ENCODE peak calls at places on chromosomes 3 and 15, in five cellular contexts. J, K, U, P and A are unnamed samples.

GRCh38 chr15:31222769-31223345 is 103.8 kb upstream of the KLF13 start:
- DNase-seq in U (no peak), K (no peak), J (no peak), P (no peak), A (no peak)

GRCh38 chr3:179438836-179439235 is 12.4 kb downstream of the GNB4 start:
- DNase-seq in J (no peak), U (no peak), K (no peak), P (peak; percentile 67), A (no peak)

GRCh38 chr3:9649791-9650521 is 651 bp downstream of the MTMR14 start:
- DNase-seq in P (peak; percentile 77), K (no peak), U (no peak), J (no peak), A (no peak)

GRCh38 chr3:46400000-46400734 is 6.7 kb downstream of the CCR5AS start:
- DNase-seq in J (peak; percentile 80), K (no peak), U (no peak), P (no peak), A (no peak)

GRCh38 chr3:148400754-148401153 is 296.9 kb upstream of the AGTR1 start:
- DNase-seq in P (no peak), K (no peak), U (no peak), J (no peak), A (no peak)

GRCh38 chr3:49661281-49661680 is 12.9 kb upstream of the APEH start:
- DNase-seq in P (no peak), K (peak; percentile 24), U (no peak), J (peak; percentile 30), A (no peak)

GRCh38 chr3:43638594-43639447 is 17.0 kb upstream of the ANO10 start:
- DNase-seq in U (peak; percentile 9), K (peak; percentile 86), J (peak; percentile 62), P (peak; percentile 80), A (no peak)

GRCh38 chr3:177250108-177250507 is 52.8 kb upstream of the TBL1XR1 start:
- DNase-seq in U (no peak), P (no peak), J (no peak), K (no peak), A (no peak)

GRCh38 chr3:32177702-32178198 is 60.7 kb upstream of the CMTM8 start:
- DNase-seq in U (peak; percentile 75), P (peak; percentile 84), J (peak; percentile 72), K (peak; percentile 97), A (no peak)

GRCh38 chr15:58043192-58043903 is 22.2 kb downstream of the ALDH1A2 start:
- DNase-seq in K (peak; percentile 42), U (peak; percentile 17), P (peak; percentile 77), J (peak; percentile 17), A (no peak)

GRCh38 chr3:141753399-141753798 is 9.8 kb upstream of the GRK7 start:
- DNase-seq in K (no peak), P (no peak), J (no peak), U (no peak), A (no peak)

GRCh38 chr15:78893538-78893937 is 20.8 kb downstream of the MORF4L1 start:
- DNase-seq in K (no peak), U (no peak), P (no peak), J (no peak), A (no peak)

GRCh38 chr15:39248204-39248603 is 332.7 kb upstream of the THBS1 start:
- DNase-seq in J (peak; percentile 89), U (no peak), P (no peak), K (peak; percentile 86), A (no peak)

GRCh38 chr3:124878561-124879394 is 8.4 kb downstream of the ITGB5 start:
- DNase-seq in J (peak; percentile 99), P (no peak), K (peak; percentile 90), U (no peak), A (no peak)

GRCh38 chr3:124881976-124882697 is 5.0 kb downstream of the ITGB5 start:
- DNase-seq in K (no peak), P (no peak), U (no peak), J (peak; percentile 64), A (no peak)

GRCh38 chr3:124879395-124879723 is 7.8 kb downstream of the ITGB5 start:
- DNase-seq in K (no peak), P (no peak), J (no peak), U (no peak), A (no peak)

GRCh38 chr3:124873241-124873640 is 13.9 kb downstream of the ITGB5 start:
- DNase-seq in U (no peak), J (no peak), K (no peak), P (no peak), A (no peak)

DNA sequence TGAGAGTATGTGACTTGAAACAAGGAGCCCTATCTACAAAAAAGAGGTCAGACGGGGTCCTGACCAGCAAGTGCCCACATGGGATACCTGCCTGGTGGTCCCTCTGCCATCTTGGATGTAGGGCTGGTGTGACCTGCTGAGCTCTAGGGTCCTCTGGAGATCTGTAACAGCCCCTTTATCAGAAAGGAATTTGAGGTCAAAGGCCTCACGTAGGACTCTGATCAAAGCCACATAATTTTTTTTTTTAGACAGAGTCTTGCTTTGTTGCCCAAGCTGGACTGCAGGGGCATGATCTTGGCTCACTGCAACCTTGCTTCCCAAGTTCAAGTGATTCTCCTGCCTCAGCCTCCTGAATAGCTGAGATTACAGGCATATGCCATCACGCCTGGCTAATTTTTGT is 9.5 kb downstream of the ITGB5 start:
- DNase-seq in U (no peak), K (no peak), P (no peak), J (no peak), A (no peak)
- H3K27ac ChIP-seq in U (peak overlapping the region; percentile 71), K (peak overlapping the region; percentile 45), P (no peak overlapping the region), J (no peak overlapping the region), A (no peak overlapping the region)

GRCh38 chr3:149600619-149601018 is 57.2 kb downstream of the WWTR1 start:
- DNase-seq in K (no peak), P (no peak), J (peak; percentile 59), U (no peak), A (no peak)

GRCh38 chr3:149603126-149604074 is 54.4 kb downstream of the WWTR1 start:
- DNase-seq in K (no peak), J (peak; percentile 90), P (no peak), U (no peak), A (no peak)

GRCh38 chr3:149608987-149609386 is 48.8 kb downstream of the WWTR1 start:
- DNase-seq in K (no peak), P (no peak), J (no peak), U (no peak), A (no peak)

GRCh38 chr3:149605902-149606301 is 51.9 kb downstream of the WWTR1 start:
- DNase-seq in J (peak; percentile 82), K (peak; percentile 33), U (no peak), P (no peak), A (no peak)

GRCh38 chr3:149604125-149604851 is 53.5 kb downstream of the WWTR1 start:
- DNase-seq in U (no peak), P (no peak), K (no peak), J (peak; percentile 59), A (no peak)
- H3K27ac ChIP-seq in U (no peak overlapping the region), P (no peak overlapping the region), K (no peak overlapping the region), J (peak overlapping the region; percentile 2), A (no peak overlapping the region)

DNA sequence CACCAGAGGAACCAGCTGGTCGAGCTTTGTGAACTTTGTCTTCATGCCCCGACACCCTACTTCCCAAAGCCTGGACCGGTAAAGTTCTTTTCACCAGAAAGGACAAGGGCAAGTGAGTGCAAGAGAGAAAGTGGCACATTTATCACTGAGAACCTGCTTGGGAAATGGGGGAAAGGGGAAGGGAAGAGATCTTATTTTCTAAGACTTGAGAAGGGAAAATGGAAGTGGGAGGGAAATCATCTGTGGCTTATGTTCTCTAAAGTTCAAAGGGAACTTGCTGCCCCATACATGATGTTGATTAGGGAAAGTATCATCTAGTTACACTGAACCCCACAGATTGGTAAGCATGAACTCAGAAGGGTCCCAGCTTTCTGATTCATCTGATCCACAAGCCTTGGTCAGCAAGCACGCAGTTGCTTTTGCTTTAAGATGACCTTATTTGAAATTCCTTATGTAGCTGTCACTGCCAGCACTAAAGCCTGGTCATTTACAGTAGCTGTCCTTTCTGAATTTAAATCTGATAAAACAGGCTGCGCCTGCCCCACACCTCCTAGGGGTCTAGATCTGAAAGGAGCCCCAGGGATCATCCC is 199.4 kb upstream of the LPP start:
- DNase-seq in P (no peak), U (no peak), K (no peak), J (peak; percentile 90), A (no peak)
- H3K27ac ChIP-seq in P (peak overlapping the region; percentile 97), U (no peak overlapping the region), K (no peak overlapping the region), J (peak overlapping the region; percentile 80), A (no peak overlapping the region)

DNA sequence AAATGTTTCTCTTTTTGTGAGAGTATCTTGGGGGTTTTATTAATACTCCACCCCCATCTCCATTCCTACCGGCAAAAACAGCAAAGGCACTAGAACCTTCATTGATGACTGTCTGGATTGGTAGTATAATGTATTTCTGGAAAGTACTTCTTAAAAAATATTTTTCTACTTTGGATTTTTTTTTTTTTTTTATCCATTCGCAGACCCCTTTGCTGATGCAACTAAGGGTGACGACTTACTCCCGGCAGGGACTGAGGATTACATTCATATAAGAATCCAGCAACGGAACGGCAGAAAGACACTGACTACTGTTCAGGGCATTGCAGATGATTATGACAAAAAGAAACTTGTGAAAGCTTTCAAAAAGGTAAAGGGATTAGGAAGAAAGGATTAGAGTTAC is 1.2 kb downstream of the EIF1B start:
- DNase-seq in K (no peak), U (no peak), J (peak; percentile 42), P (no peak), A (peak; percentile 8)
- H3K27ac ChIP-seq in K (no peak overlapping the region), U (peak overlapping the region; percentile 95), J (peak overlapping the region; percentile 93), P (peak overlapping the region; percentile 78), A (no peak overlapping the region)

GRCh38 chr15:29822685-29823459 is 604 bp upstream of the TJP1 start:
- DNase-seq in U (peak; percentile 75), K (peak; percentile 67), J (peak; percentile 85), P (no peak), A (peak; percentile 50)
- H3K27ac ChIP-seq in U (peak overlapping the region; percentile 99), K (peak overlapping the region; percentile 88), J (peak overlapping the region; percentile 89), P (no peak overlapping the region), A (peak overlapping the region; percentile 94)